ENCODE peak calls at places on chromosomes 12 and 14, in seven cellular contexts. E is B cell; V is stimulated activated CD4-positive, alpha-beta T cell treated with anti-CD3 and anti-CD28 coated beads, Interleukin-15, amount 100 ng/mL, for 48 hours; H is neuronal stem cell; N is iris pigment epithelial cell; C is HCEC 1CT; D is NCI-H1092 treated with DMSO at 0.1 percent for 48 hours. K is an unnamed sample.

GRCh38 chr12:117025481-117026151 is 73.6 kb downstream of the TESC start:
- DNase-seq in E (peak; percentile 47), V (peak; percentile 25), H (peak; percentile 71), N (peak; percentile 53), C (peak; percentile 60), D (peak; percentile 60), K (peak; percentile 60)

GRCh38 chr12:48973531-48973930 is 2.0 kb upstream of the WNT10B start:
- DNase-seq in E (no peak), V (no peak), H (no peak), N (no peak), C (no peak), D (no peak), K (no peak)

GRCh38 chr14:69373104-69373503 is 25.0 kb downstream of the ERH start:
- DNase-seq in E (no peak), V (no peak), H (no peak), N (no peak), C (no peak), D (no peak), K (no peak)

GRCh38 chr12:90102957-90103652 is 394.5 kb upstream of the ATP2B1 start:
- DNase-seq in E (peak; percentile 56), V (no peak), H (no peak), N (peak; percentile 57), C (peak; percentile 61), D (peak; percentile 17), K (no peak)

GRCh38 chr14:68444449-68445168 is 348.3 kb downstream of the ZFP36L1 start:
- DNase-seq in E (no peak), V (no peak), H (no peak), N (peak; percentile 60), C (peak; percentile 21), D (no peak), K (no peak)

GRCh38 chr12:75565795-75566194 is 54.4 kb upstream of the KRR1 start:
- DNase-seq in E (no peak), V (no peak), H (no peak), N (no peak), C (no peak), D (no peak), K (no peak)

GRCh38 chr14:91417983-91418386 is 365 bp upstream of the CCDC88C start:
- DNase-seq in E (peak; percentile 87), V (no peak), H (peak; percentile 50), N (peak; percentile 33), C (no peak), D (peak; percentile 40), K (no peak)

GRCh38 chr12:59548930-59549329 is 46.9 kb upstream of the SLC16A7 start:
- DNase-seq in E (no peak), V (no peak), H (no peak), N (no peak), C (no peak), D (no peak), K (no peak)

GRCh38 chr14:72792051-72792788 is 101.7 kb downstream of the DPF3 start:
- DNase-seq in E (no peak), V (no peak), H (peak; percentile 12), N (no peak), C (no peak), D (no peak), K (peak; percentile 49)

GRCh38 chr14:30547388-30548048 is 11.4 kb upstream of the G2E3 start:
- DNase-seq in E (no peak), V (no peak), H (no peak), N (no peak), C (no peak), D (no peak), K (no peak)

GRCh38 chr14:65478596-65478995 is 66.1 kb downstream of the FUT8 start:
- DNase-seq in E (no peak), V (no peak), H (no peak), N (peak; percentile 77), C (peak; percentile 59), D (no peak), K (no peak)

GRCh38 chr12:1936406-1937320 is 18.2 kb upstream of the CACNA2D4 start:
- DNase-seq in E (no peak), V (no peak), H (no peak), N (peak; percentile 79), C (no peak), D (peak; percentile 93), K (peak; percentile 86)

GRCh38 chr12:114848661-114849060 is 164.7 kb upstream of the TBX3 start:
- DNase-seq in E (no peak), V (no peak), H (no peak), N (peak; percentile 53), C (no peak), D (no peak), K (no peak)

GRCh38 chr14:90547968-90548367 is 151.1 kb downstream of the CALM1 start:
- DNase-seq in E (no peak), V (no peak), H (no peak), N (no peak), C (no peak), D (no peak), K (no peak)

K was measured in anterior cingulate cortex.